ENCODE peak calls at places on chromosomes 7 and 10, in six cellular contexts. One of them, this sample, is unnamed.

GRCh38 chr7:10703981-10704380 is 269.7 kb upstream of the PHF14 start:
- DNase-seq in kidney: no peak
- DNase-seq in mesothelial cell of epicardium: no peak
- DNase-seq in neural crest cell: no peak
- DNase-seq in pancreas: no peak
- DNase-seq in fibroblast of pulmonary artery: no peak
- DNase-seq in this sample: no peak

GRCh38 chr7:96996111-96996936 is 9.0 kb upstream of the DLX6 start:
- DNase-seq in mesothelial cell of epicardium: no peak
- DNase-seq in fibroblast of pulmonary artery: no peak
- DNase-seq in kidney: no peak
- DNase-seq in neural crest cell: no peak
- DNase-seq in pancreas: no peak
- DNase-seq in this sample: no peak

GRCh38 chr7:93575555-93576397 is 1.3 kb upstream of the CALCR start:
- DNase-seq in kidney: peak
- DNase-seq in pancreas: no peak
- DNase-seq in neural crest cell: no peak
- DNase-seq in mesothelial cell of epicardium: no peak
- DNase-seq in fibroblast of pulmonary artery: no peak
- DNase-seq in this sample: no peak

GRCh38 chr7:54827719-54828118 is 68.7 kb upstream of the SEC61G start:
- DNase-seq in pancreas: no peak
- DNase-seq in kidney: no peak
- DNase-seq in neural crest cell: no peak
- DNase-seq in mesothelial cell of epicardium: no peak
- DNase-seq in fibroblast of pulmonary artery: no peak
- DNase-seq in this sample: no peak

GRCh38 chr7:7408001-7408770 is 127.5 kb downstream of the COL28A1 start:
- DNase-seq in kidney: no peak
- DNase-seq in mesothelial cell of epicardium: no peak
- DNase-seq in fibroblast of pulmonary artery: no peak
- DNase-seq in neural crest cell: no peak
- DNase-seq in pancreas: no peak
- DNase-seq in this sample: no peak

GRCh38 chr10:122643931-122644534 is 55.6 kb downstream of the C10orf120 start:
- DNase-seq in mesothelial cell of epicardium: no peak
- DNase-seq in kidney: no peak
- DNase-seq in fibroblast of pulmonary artery: no peak
- DNase-seq in neural crest cell: no peak
- DNase-seq in pancreas: no peak
- DNase-seq in this sample: no peak

GRCh38 chr7:159137906-159138305 is 6.8 kb downstream of the VIPR2 start:
- DNase-seq in pancreas: no peak
- DNase-seq in mesothelial cell of epicardium: no peak
- DNase-seq in fibroblast of pulmonary artery: no peak
- DNase-seq in kidney: peak
- DNase-seq in neural crest cell: no peak
- DNase-seq in this sample: no peak

GRCh38 chr7:29811597-29811996 is 5.3 kb downstream of the WIPF3 start:
- DNase-seq in pancreas: no peak
- DNase-seq in neural crest cell: no peak
- DNase-seq in mesothelial cell of epicardium: no peak
- DNase-seq in fibroblast of pulmonary artery: no peak
- DNase-seq in kidney: no peak
- DNase-seq in this sample: no peak

GRCh38 chr7:157306836-157307533 is 29.8 kb upstream of the DNAJB6 start:
- DNase-seq in fibroblast of pulmonary artery: no peak
- DNase-seq in kidney: no peak
- DNase-seq in neural crest cell: no peak
- DNase-seq in mesothelial cell of epicardium: no peak
- DNase-seq in pancreas: no peak
- DNase-seq in this sample: no peak

GRCh38 chr7:38506756-38507155 is 124.4 kb downstream of the AMPH start:
- DNase-seq in neural crest cell: no peak
- DNase-seq in kidney: no peak
- DNase-seq in mesothelial cell of epicardium: no peak
- DNase-seq in fibroblast of pulmonary artery: peak
- DNase-seq in pancreas: no peak
- DNase-seq in this sample: no peak

GRCh38 chr10:44967596-44967995 is 8.0 kb downstream of the RASSF4 start:
- DNase-seq in kidney: no peak
- DNase-seq in neural crest cell: no peak
- DNase-seq in mesothelial cell of epicardium: no peak
- DNase-seq in pancreas: peak
- DNase-seq in fibroblast of pulmonary artery: no peak
- DNase-seq in this sample: no peak

GRCh38 chr10:88922041-88922440 is 30.5 kb downstream of the ACTA2 start:
- DNase-seq in pancreas: no peak
- DNase-seq in neural crest cell: no peak
- DNase-seq in fibroblast of pulmonary artery: no peak
- DNase-seq in mesothelial cell of epicardium: no peak
- DNase-seq in kidney: no peak
- DNase-seq in this sample: no peak

GRCh38 chr10:133144771-133145170 is 15.2 kb upstream of the KNDC1 start:
- DNase-seq in fibroblast of pulmonary artery: no peak
- DNase-seq in kidney: no peak
- DNase-seq in neural crest cell: no peak
- DNase-seq in mesothelial cell of epicardium: no peak
- DNase-seq in pancreas: no peak
- DNase-seq in this sample: peak

GRCh38 chr10:12252882-12253546 is 57.0 kb downstream of the CDC123 start:
- DNase-seq in mesothelial cell of epicardium: no peak
- DNase-seq in kidney: no peak
- DNase-seq in fibroblast of pulmonary artery: no peak
- DNase-seq in neural crest cell: no peak
- DNase-seq in pancreas: no peak
- DNase-seq in this sample: no peak
- TF ChIP-seq CTCF in mesothelial cell of epicardium: peak
- TF ChIP-seq CTCF in kidney: no peak
- TF ChIP-seq CTCF in fibroblast of pulmonary artery: peak
- TF ChIP-seq CTCF in neural crest cell: peak
- TF ChIP-seq CTCF in pancreas: no peak
- TF ChIP-seq CTCF in this sample: peak

DNA sequence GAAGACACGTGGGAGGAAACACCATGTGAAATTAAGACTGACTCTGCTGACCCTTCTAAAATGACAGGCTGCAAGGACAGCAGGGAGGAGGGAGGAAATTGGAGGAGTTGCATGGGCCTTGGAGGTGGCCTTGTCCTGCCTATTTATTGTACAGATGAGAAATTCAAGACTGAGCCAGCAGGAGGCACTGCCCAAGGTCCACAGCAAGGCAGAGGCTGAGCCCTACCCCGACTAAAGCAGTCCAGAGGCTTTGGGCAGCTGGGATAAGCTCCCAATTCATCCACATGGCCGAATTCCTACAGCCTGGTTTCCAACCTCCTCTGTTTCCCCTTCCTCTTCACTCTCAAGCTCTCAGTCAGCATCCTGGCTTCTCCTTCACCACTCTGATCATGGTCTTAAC is 215.9 kb upstream of the ZMIZ1 start:
- DNase-seq in fibroblast of pulmonary artery: peak
- DNase-seq in kidney: no peak
- DNase-seq in mesothelial cell of epicardium: no peak
- DNase-seq in pancreas: peak
- DNase-seq in neural crest cell: no peak
- DNase-seq in this sample: peak
- TF ChIP-seq CTCF in fibroblast of pulmonary artery: peak
- TF ChIP-seq CTCF in kidney: peak
- TF ChIP-seq CTCF in mesothelial cell of epicardium: no peak
- TF ChIP-seq CTCF in pancreas: peak
- TF ChIP-seq CTCF in neural crest cell: peak
- TF ChIP-seq CTCF in this sample: peak

GRCh38 chr10:97539523-97540200 is 32.9 kb upstream of the ANKRD2 start:
- DNase-seq in pancreas: no peak
- DNase-seq in fibroblast of pulmonary artery: peak
- DNase-seq in mesothelial cell of epicardium: peak
- DNase-seq in neural crest cell: no peak
- DNase-seq in kidney: no peak
- DNase-seq in this sample: no peak

GRCh38 chr10:97543025-97543546 is 29.5 kb upstream of the ANKRD2 start:
- DNase-seq in fibroblast of pulmonary artery: peak
- DNase-seq in neural crest cell: no peak
- DNase-seq in mesothelial cell of epicardium: no peak
- DNase-seq in pancreas: peak
- DNase-seq in kidney: peak
- DNase-seq in this sample: peak

GRCh38 chr10:97538839-97539238 is 33.7 kb upstream of the ANKRD2 start:
- DNase-seq in pancreas: no peak
- DNase-seq in kidney: no peak
- DNase-seq in mesothelial cell of epicardium: no peak
- DNase-seq in fibroblast of pulmonary artery: no peak
- DNase-seq in neural crest cell: no peak
- DNase-seq in this sample: no peak

GRCh38 chr10:97542169-97543024 is 30.2 kb upstream of the ANKRD2 start:
- DNase-seq in mesothelial cell of epicardium: no peak
- DNase-seq in kidney: peak
- DNase-seq in neural crest cell: no peak
- DNase-seq in fibroblast of pulmonary artery: peak
- DNase-seq in pancreas: peak
- DNase-seq in this sample: peak

DNA sequence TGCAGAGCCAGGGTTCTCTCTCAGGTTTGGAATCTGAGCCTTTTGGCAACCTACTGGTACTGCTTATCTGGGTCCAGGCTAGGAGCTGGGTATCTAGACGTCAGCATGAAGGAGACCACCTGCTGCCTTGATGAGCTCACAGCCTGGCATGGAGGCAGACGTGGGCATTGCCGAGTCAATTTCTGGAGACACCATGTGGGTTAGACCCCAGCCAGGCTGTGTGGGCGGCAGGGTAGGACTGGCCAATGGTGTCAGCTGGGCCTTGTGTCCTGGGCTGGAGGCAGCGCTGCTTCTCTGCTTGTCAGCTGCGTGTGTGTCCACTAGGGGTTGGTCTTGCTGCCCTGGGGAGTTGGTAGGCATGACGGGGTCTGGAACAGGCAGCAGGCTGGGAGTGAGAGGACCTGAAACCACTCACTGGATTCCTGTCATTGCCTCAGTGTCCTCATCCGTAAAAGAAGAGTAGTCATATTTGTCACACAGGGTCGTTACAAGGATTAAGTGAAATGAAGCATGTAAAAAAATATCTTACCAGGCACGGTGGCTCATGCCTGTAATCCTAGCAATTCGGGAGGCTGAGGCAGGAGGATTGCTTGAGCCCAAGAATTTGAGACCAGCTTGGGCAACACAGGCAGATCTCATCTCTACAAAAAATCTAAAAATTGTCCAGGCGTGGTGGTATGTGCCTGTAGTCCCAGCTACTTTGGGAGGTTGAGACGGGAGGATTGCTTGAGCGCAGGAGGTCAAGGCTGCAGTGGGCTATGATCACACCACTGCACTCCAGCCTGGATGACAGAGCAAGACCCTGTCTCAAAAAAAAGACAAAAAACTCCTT is 31.7 kb upstream of the ANKRD2 start:
- DNase-seq in neural crest cell: no peak
- DNase-seq in kidney: no peak
- DNase-seq in mesothelial cell of epicardium: no peak
- DNase-seq in fibroblast of pulmonary artery: peak
- DNase-seq in pancreas: no peak
- DNase-seq in this sample: no peak
- TF ChIP-seq CTCF in neural crest cell: no peak
- TF ChIP-seq CTCF in kidney: no peak
- TF ChIP-seq CTCF in mesothelial cell of epicardium: no peak
- TF ChIP-seq CTCF in fibroblast of pulmonary artery: peak
- TF ChIP-seq CTCF in pancreas: no peak
- TF ChIP-seq CTCF in this sample: no peak

DNA sequence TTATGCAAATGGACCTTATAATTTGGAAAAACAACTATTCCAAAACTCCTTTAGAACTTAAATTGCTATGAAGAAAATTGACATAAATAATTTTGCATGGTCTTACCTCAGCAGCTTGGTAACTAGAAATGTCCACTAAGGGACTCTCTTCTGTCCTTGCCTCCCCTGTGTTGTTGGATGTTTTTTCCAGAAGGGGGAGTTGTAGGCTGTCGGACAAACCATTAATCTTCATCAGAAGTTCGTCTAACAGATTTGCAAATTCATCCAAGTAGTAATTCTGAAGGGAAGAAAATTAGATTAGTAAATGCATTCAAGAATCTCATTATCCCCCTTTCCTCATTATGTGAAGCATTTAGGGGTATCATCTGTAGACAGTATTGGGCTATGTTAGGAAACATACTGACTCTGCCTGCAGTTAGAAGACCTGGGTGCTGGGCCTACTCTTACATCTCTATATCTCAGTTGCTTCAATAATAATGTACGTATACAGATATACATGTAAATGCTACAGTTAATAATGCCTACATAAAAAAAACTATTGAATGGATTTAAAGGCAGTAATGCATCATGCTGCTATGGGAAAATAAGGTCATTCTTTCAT is 155.6 kb downstream of the PKD1L1 start:
- DNase-seq in fibroblast of pulmonary artery: peak
- DNase-seq in neural crest cell: no peak
- DNase-seq in mesothelial cell of epicardium: no peak
- DNase-seq in kidney: no peak
- DNase-seq in pancreas: no peak
- DNase-seq in this sample: no peak
- TF ChIP-seq CTCF in fibroblast of pulmonary artery: peak
- TF ChIP-seq CTCF in neural crest cell: peak
- TF ChIP-seq CTCF in mesothelial cell of epicardium: no peak
- TF ChIP-seq CTCF in kidney: peak
- TF ChIP-seq CTCF in pancreas: peak
- TF ChIP-seq CTCF in this sample: peak

GRCh38 chr7:44152971-44153947 is 12.1 kb upstream of the MYL7 start:
- DNase-seq in fibroblast of pulmonary artery: no peak
- DNase-seq in mesothelial cell of epicardium: no peak
- DNase-seq in kidney: no peak
- DNase-seq in pancreas: peak
- DNase-seq in neural crest cell: no peak
- DNase-seq in this sample: peak
- TF ChIP-seq CTCF in fibroblast of pulmonary artery: no peak
- TF ChIP-seq CTCF in mesothelial cell of epicardium: no peak
- TF ChIP-seq CTCF in kidney: no peak
- TF ChIP-seq CTCF in pancreas: no peak
- TF ChIP-seq CTCF in neural crest cell: no peak
- TF ChIP-seq CTCF in this sample: no peak

GRCh38 chr10:115660391-115660790 is 567.2 kb downstream of the ATRNL1 start:
- DNase-seq in pancreas: no peak
- DNase-seq in fibroblast of pulmonary artery: no peak
- DNase-seq in kidney: no peak
- DNase-seq in neural crest cell: no peak
- DNase-seq in mesothelial cell of epicardium: no peak
- DNase-seq in this sample: no peak
- TF ChIP-seq CTCF in pancreas: no peak
- TF ChIP-seq CTCF in fibroblast of pulmonary artery: no peak
- TF ChIP-seq CTCF in kidney: no peak
- TF ChIP-seq CTCF in neural crest cell: no peak
- TF ChIP-seq CTCF in mesothelial cell of epicardium: no peak
- TF ChIP-seq CTCF in this sample: no peak

DNA sequence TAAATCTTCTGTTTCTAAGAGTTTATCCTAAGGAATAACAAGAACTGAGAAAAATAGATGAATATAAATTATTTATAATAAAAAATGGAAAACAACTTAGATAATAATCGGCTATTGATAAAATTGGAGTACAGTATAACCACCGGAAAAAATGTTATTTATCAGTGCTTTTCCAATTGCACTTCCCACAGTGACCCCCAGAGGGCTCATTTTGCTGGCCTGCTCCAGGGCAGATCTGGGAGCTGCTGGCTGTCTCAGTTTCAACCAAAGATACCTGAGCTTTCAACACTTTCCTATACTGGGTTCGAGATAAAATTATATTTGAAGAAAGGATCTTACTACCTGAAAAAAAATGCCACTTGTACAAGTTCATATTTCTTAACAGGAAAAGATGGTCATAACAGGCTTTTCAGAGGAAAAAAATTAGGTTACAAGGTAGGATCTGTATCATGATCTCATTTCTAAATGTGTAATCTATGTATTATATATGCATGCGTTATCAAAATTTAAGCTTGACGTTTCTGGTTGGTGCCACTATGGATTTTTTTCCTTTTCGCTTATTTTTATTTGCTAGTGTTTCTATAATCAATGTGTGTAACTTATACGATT is 165.7 kb downstream of the NPSR1 start:
- DNase-seq in neural crest cell: peak
- DNase-seq in pancreas: peak
- DNase-seq in mesothelial cell of epicardium: peak
- DNase-seq in kidney: no peak
- DNase-seq in fibroblast of pulmonary artery: peak
- DNase-seq in this sample: peak
- TF ChIP-seq CTCF in neural crest cell: peak
- TF ChIP-seq CTCF in pancreas: peak
- TF ChIP-seq CTCF in mesothelial cell of epicardium: peak
- TF ChIP-seq CTCF in kidney: peak
- TF ChIP-seq CTCF in fibroblast of pulmonary artery: peak
- TF ChIP-seq CTCF in this sample: peak

This sample was measured in adrenal gland.